ENCODE peak calls at places on chromosomes 11 and 22, in five cellular contexts. One of them, this sample, is unnamed.

GRCh38 chr11:8192896-8193209 is 24.0 kb upstream of the RIC3 start:
- ATAC-seq in HepG2: peak
- ATAC-seq in K562: peak
- ATAC-seq in upper lobe of left lung: peak
- ATAC-seq in GM12878: peak
- ATAC-seq in this sample: peak

GRCh38 chr11:119309411-119309810 is 7.5 kb downstream of the MCAM start:
- ATAC-seq in HepG2: no peak
- ATAC-seq in K562: no peak
- ATAC-seq in upper lobe of left lung: no peak
- ATAC-seq in GM12878: no peak
- ATAC-seq in this sample: no peak

GRCh38 chr11:75773595-75774353 is 5.2 kb downstream of the DGAT2 start:
- ATAC-seq in HepG2: no peak
- ATAC-seq in K562: peak
- ATAC-seq in upper lobe of left lung: no peak
- ATAC-seq in GM12878: peak
- ATAC-seq in this sample: no peak

GRCh38 chr11:128592454-128592853 is 5.1 kb upstream of the ETS1 start:
- ATAC-seq in HepG2: no peak
- ATAC-seq in K562: no peak
- ATAC-seq in upper lobe of left lung: no peak
- ATAC-seq in GM12878: no peak
- ATAC-seq in this sample: no peak

GRCh38 chr11:11410626-11411025 is 57.6 kb upstream of the CSNK2A3 start:
- ATAC-seq in HepG2: no peak
- ATAC-seq in K562: no peak
- ATAC-seq in upper lobe of left lung: no peak
- ATAC-seq in GM12878: no peak
- ATAC-seq in this sample: no peak

GRCh38 chr11:10087621-10088225 is 206.3 kb downstream of the SBF2 start:
- ATAC-seq in HepG2: no peak
- ATAC-seq in K562: no peak
- ATAC-seq in upper lobe of left lung: no peak
- ATAC-seq in GM12878: no peak
- ATAC-seq in this sample: no peak

GRCh38 chr11:66637557-66638176 is 836 bp upstream of the RBM4 start:
- ATAC-seq in HepG2: peak
- ATAC-seq in K562: peak
- ATAC-seq in upper lobe of left lung: peak
- ATAC-seq in GM12878: peak
- ATAC-seq in this sample: no peak

GRCh38 chr11:13868710-13869403 is 93.7 kb upstream of the SPON1 start:
- ATAC-seq in HepG2: no peak
- ATAC-seq in K562: no peak
- ATAC-seq in upper lobe of left lung: no peak
- ATAC-seq in GM12878: no peak
- ATAC-seq in this sample: no peak

GRCh38 chr11:76297143-76297542 is 83.8 kb downstream of the THAP12 start:
- ATAC-seq in HepG2: no peak
- ATAC-seq in K562: no peak
- ATAC-seq in upper lobe of left lung: no peak
- ATAC-seq in GM12878: no peak
- ATAC-seq in this sample: no peak

GRCh38 chr11:47148903-47149535 is 27.7 kb downstream of the ARFGAP2 start:
- ATAC-seq in HepG2: no peak
- ATAC-seq in K562: no peak
- ATAC-seq in upper lobe of left lung: no peak
- ATAC-seq in GM12878: no peak
- ATAC-seq in this sample: peak

GRCh38 chr11:19743622-19744021 is 31.0 kb downstream of the NAV2 start:
- ATAC-seq in HepG2: no peak
- ATAC-seq in K562: no peak
- ATAC-seq in upper lobe of left lung: no peak
- ATAC-seq in GM12878: no peak
- ATAC-seq in this sample: no peak

GRCh38 chr11:14036495-14036894 is 74.0 kb downstream of the SPON1 start:
- ATAC-seq in HepG2: no peak
- ATAC-seq in K562: no peak
- ATAC-seq in upper lobe of left lung: no peak
- ATAC-seq in GM12878: no peak
- ATAC-seq in this sample: no peak

GRCh38 chr11:9351321-9351881 is 33.1 kb upstream of the IPO7 start:
- ATAC-seq in HepG2: peak
- ATAC-seq in K562: no peak
- ATAC-seq in upper lobe of left lung: no peak
- ATAC-seq in GM12878: no peak
- ATAC-seq in this sample: no peak

GRCh38 chr22:24051028-24051427 is 39.9 kb downstream of the CABIN1 start:
- ATAC-seq in HepG2: no peak
- ATAC-seq in K562: no peak
- ATAC-seq in upper lobe of left lung: no peak
- ATAC-seq in GM12878: no peak
- ATAC-seq in this sample: no peak

GRCh38 chr11:128831781-128832497 is 35.2 kb downstream of the KCNJ1 start:
- ATAC-seq in HepG2: no peak
- ATAC-seq in K562: no peak
- ATAC-seq in upper lobe of left lung: no peak
- ATAC-seq in GM12878: peak
- ATAC-seq in this sample: no peak

GRCh38 chr11:26276798-26277424 is 55.0 kb upstream of the ANO3 start:
- ATAC-seq in HepG2: peak
- ATAC-seq in K562: peak
- ATAC-seq in upper lobe of left lung: no peak
- ATAC-seq in GM12878: peak
- ATAC-seq in this sample: peak

GRCh38 chr11:60251485-60252207 is 8.7 kb upstream of the MS4A4E start:
- ATAC-seq in HepG2: peak
- ATAC-seq in K562: peak
- ATAC-seq in upper lobe of left lung: no peak
- ATAC-seq in GM12878: peak
- ATAC-seq in this sample: no peak

GRCh38 chr11:13229675-13230359 is 47.8 kb upstream of the BMAL1 start:
- ATAC-seq in HepG2: no peak
- ATAC-seq in K562: no peak
- ATAC-seq in upper lobe of left lung: no peak
- ATAC-seq in GM12878: no peak
- ATAC-seq in this sample: peak

GRCh38 chr11:27512238-27512637 is 5.7 kb upstream of the LIN7C start:
- ATAC-seq in HepG2: no peak
- ATAC-seq in K562: no peak
- ATAC-seq in upper lobe of left lung: no peak
- ATAC-seq in GM12878: no peak
- ATAC-seq in this sample: no peak

GRCh38 chr11:42906226-42906625 is 405.6 kb upstream of the API5 start:
- ATAC-seq in HepG2: no peak
- ATAC-seq in K562: no peak
- ATAC-seq in upper lobe of left lung: no peak
- ATAC-seq in GM12878: no peak
- ATAC-seq in this sample: no peak

GRCh38 chr22:30516273-30516672 is 10.8 kb upstream of the SEC14L4 start:
- ATAC-seq in HepG2: peak
- ATAC-seq in K562: no peak
- ATAC-seq in upper lobe of left lung: peak
- ATAC-seq in GM12878: no peak
- ATAC-seq in this sample: no peak

GRCh38 chr22:25598609-25599008 is 34.1 kb downstream of the GRK3 start:
- ATAC-seq in HepG2: no peak
- ATAC-seq in K562: no peak
- ATAC-seq in upper lobe of left lung: no peak
- ATAC-seq in GM12878: peak
- ATAC-seq in this sample: no peak

GRCh38 chr11:41921991-41922390 is 462.5 kb upstream of the LRRC4C start:
- ATAC-seq in HepG2: no peak
- ATAC-seq in K562: no peak
- ATAC-seq in upper lobe of left lung: no peak
- ATAC-seq in GM12878: no peak
- ATAC-seq in this sample: no peak

GRCh38 chr11:57547854-57548377 is 10.5 kb downstream of the SMTNL1 start:
- ATAC-seq in HepG2: no peak
- ATAC-seq in K562: no peak
- ATAC-seq in upper lobe of left lung: no peak
- ATAC-seq in GM12878: peak
- ATAC-seq in this sample: no peak

GRCh38 chr11:79325851-79326250 is 115.0 kb downstream of the TENM4 start:
- ATAC-seq in HepG2: no peak
- ATAC-seq in K562: no peak
- ATAC-seq in upper lobe of left lung: no peak
- ATAC-seq in GM12878: no peak
- ATAC-seq in this sample: no peak

GRCh38 chr11:46700251-46701077 is at the start of the genes ARHGAP1 and ZNF408:
- ATAC-seq in HepG2: peak
- ATAC-seq in K562: peak
- ATAC-seq in upper lobe of left lung: peak
- ATAC-seq in GM12878: peak
- ATAC-seq in this sample: peak

GRCh38 chr11:18394928-18395734 is 768 bp downstream of the LDHA start:
- ATAC-seq in HepG2: no peak
- ATAC-seq in K562: peak
- ATAC-seq in upper lobe of left lung: no peak
- ATAC-seq in GM12878: peak
- ATAC-seq in this sample: no peak

GRCh38 chr11:115493905-115494304 is 10.3 kb downstream of the CADM1 start:
- ATAC-seq in HepG2: no peak
- ATAC-seq in K562: no peak
- ATAC-seq in upper lobe of left lung: no peak
- ATAC-seq in GM12878: no peak
- ATAC-seq in this sample: no peak

GRCh38 chr11:110735431-110736157 is 23.4 kb upstream of the ARHGAP20 start:
- ATAC-seq in HepG2: no peak
- ATAC-seq in K562: no peak
- ATAC-seq in upper lobe of left lung: no peak
- ATAC-seq in GM12878: no peak
- ATAC-seq in this sample: no peak

DNA sequence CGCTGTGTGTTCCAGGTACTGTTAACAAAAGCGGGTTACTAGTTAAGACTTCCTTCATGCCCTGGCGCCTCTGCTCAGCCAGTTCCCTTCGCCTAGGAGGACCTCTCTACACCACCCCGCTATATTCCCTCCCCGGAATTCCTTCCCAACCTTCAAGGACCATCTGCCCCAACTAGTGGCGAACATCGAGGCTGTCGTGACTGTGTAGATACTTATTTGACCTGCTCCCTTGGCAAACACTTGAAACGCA is 450 bp upstream of the BCL2L13 start:
- ATAC-seq in HepG2: peak
- ATAC-seq in K562: peak
- ATAC-seq in upper lobe of left lung: no peak
- ATAC-seq in GM12878: peak
- ATAC-seq in this sample: peak
- TF ChIP-seq EP300 in HepG2: no peak
- TF ChIP-seq EP300 in K562: no peak
- TF ChIP-seq EP300 in upper lobe of left lung: no peak
- TF ChIP-seq EP300 in GM12878: no peak
- TF ChIP-seq EP300 in this sample: no peak

GRCh38 chr11:108008656-108009496 is at the start of gene CUL5:
- ATAC-seq in HepG2: peak
- ATAC-seq in K562: peak
- ATAC-seq in upper lobe of left lung: peak
- ATAC-seq in GM12878: peak
- ATAC-seq in this sample: peak
- TF ChIP-seq POLR2AphosphoS5 in HepG2: peak
- TF ChIP-seq POLR2AphosphoS5 in K562: peak
- TF ChIP-seq POLR2AphosphoS5 in upper lobe of left lung: peak
- TF ChIP-seq POLR2AphosphoS5 in GM12878: peak
- TF ChIP-seq POLR2AphosphoS5 in this sample: peak

DNA sequence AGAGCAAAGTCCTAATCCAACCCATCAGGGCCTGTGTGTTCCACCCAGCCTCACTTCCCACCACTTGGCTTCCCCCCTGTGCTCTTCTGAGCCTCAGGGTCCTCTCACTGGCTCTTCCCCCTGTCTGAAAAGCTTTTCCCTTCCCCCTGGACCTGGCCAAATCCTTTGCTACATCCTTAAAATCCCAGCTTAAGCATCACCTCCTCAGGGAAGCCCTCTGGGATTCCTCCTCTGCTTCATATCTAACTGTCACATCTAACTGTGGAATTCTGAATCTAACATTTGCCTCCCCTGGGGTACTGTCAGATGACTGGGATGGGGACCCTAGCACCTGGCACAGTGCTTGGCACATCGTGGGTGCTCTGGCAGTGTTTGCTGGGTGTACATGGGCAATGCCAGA is 985 bp downstream of the CACNA1I start:
- ATAC-seq in HepG2: no peak
- ATAC-seq in K562: no peak
- ATAC-seq in upper lobe of left lung: no peak
- ATAC-seq in GM12878: no peak
- ATAC-seq in this sample: no peak
- H3K4me3 ChIP-seq in HepG2: no peak
- H3K4me3 ChIP-seq in K562: no peak
- H3K4me3 ChIP-seq in upper lobe of left lung: no peak
- H3K4me3 ChIP-seq in GM12878: no peak
- H3K4me3 ChIP-seq in this sample: no peak

GRCh38 chr22:37608477-37609239 is at the start of gene GGA1:
- ATAC-seq in HepG2: peak
- ATAC-seq in K562: peak
- ATAC-seq in upper lobe of left lung: peak
- ATAC-seq in GM12878: peak
- ATAC-seq in this sample: peak
- TF ChIP-seq EP300 in HepG2: no peak
- TF ChIP-seq EP300 in K562: no peak
- TF ChIP-seq EP300 in upper lobe of left lung: peak
- TF ChIP-seq EP300 in GM12878: no peak
- TF ChIP-seq EP300 in this sample: no peak

This sample was measured in gastroesophageal sphincter.